ENCODE peak calls at places on chromosomes 7 and 10, in ten cellular contexts. One of them, this sample, is unnamed.
A peak's percentile ranks its signal among the peaks of the same experiment; 100 is the strongest.

GRCh38 chr10:69139961-69140360 is 16.0 kb downstream of the VPS26A start:
- DNase-seq in fibroblast of lung: no peak
- DNase-seq in AG10803: no peak
- DNase-seq in fibroblast of pulmonary artery: no peak
- DNase-seq in uterus: no peak
- DNase-seq in kidney: no peak
- DNase-seq in prostate gland: no peak
- DNase-seq in AG09309: no peak
- DNase-seq in psoas muscle: no peak
- DNase-seq in spleen: no peak
- DNase-seq in this sample: no peak

GRCh38 chr10:3397231-3397630 is 224.6 kb upstream of the PITRM1 start:
- DNase-seq in prostate gland: no peak
- DNase-seq in spleen: no peak
- DNase-seq in fibroblast of pulmonary artery: no peak
- DNase-seq in AG10803: no peak
- DNase-seq in psoas muscle: no peak
- DNase-seq in uterus: no peak
- DNase-seq in fibroblast of lung: no peak
- DNase-seq in AG09309: no peak
- DNase-seq in kidney: no peak
- DNase-seq in this sample: no peak

GRCh38 chr7:34281260-34281659 is 375.9 kb downstream of the BMPER start:
- DNase-seq in AG09309: no peak
- DNase-seq in kidney: no peak
- DNase-seq in AG10803: peak; percentile 3
- DNase-seq in spleen: no peak
- DNase-seq in fibroblast of lung: no peak
- DNase-seq in psoas muscle: no peak
- DNase-seq in prostate gland: no peak
- DNase-seq in fibroblast of pulmonary artery: no peak
- DNase-seq in uterus: no peak
- DNase-seq in this sample: no peak

GRCh38 chr10:77606751-77607150 is 30.9 kb downstream of the KCNMA1 start:
- DNase-seq in uterus: no peak
- DNase-seq in prostate gland: no peak
- DNase-seq in spleen: no peak
- DNase-seq in AG09309: no peak
- DNase-seq in fibroblast of pulmonary artery: no peak
- DNase-seq in psoas muscle: no peak
- DNase-seq in fibroblast of lung: no peak
- DNase-seq in AG10803: no peak
- DNase-seq in kidney: no peak
- DNase-seq in this sample: peak; percentile 43

GRCh38 chr10:4249841-4250496 is 465.0 kb upstream of the KLF6 start:
- DNase-seq in prostate gland: no peak
- DNase-seq in spleen: no peak
- DNase-seq in psoas muscle: no peak
- DNase-seq in fibroblast of lung: no peak
- DNase-seq in AG09309: no peak
- DNase-seq in AG10803: no peak
- DNase-seq in fibroblast of pulmonary artery: no peak
- DNase-seq in uterus: no peak
- DNase-seq in kidney: no peak
- DNase-seq in this sample: no peak

GRCh38 chr10:32070645-32071044 is 14.4 kb upstream of the KIF5B start:
- DNase-seq in uterus: no peak
- DNase-seq in AG10803: no peak
- DNase-seq in fibroblast of pulmonary artery: no peak
- DNase-seq in fibroblast of lung: no peak
- DNase-seq in kidney: no peak
- DNase-seq in AG09309: no peak
- DNase-seq in spleen: no peak
- DNase-seq in prostate gland: no peak
- DNase-seq in psoas muscle: no peak
- DNase-seq in this sample: no peak

GRCh38 chr7:13577566-13578145 is 411.8 kb downstream of the ETV1 start:
- DNase-seq in AG09309: no peak
- DNase-seq in fibroblast of pulmonary artery: no peak
- DNase-seq in prostate gland: no peak
- DNase-seq in kidney: no peak
- DNase-seq in spleen: no peak
- DNase-seq in uterus: no peak
- DNase-seq in psoas muscle: no peak
- DNase-seq in fibroblast of lung: no peak
- DNase-seq in AG10803: no peak
- DNase-seq in this sample: no peak

GRCh38 chr10:93468532-93469213 is 13.5 kb downstream of the MYOF start:
- DNase-seq in spleen: no peak
- DNase-seq in AG10803: peak; percentile 92
- DNase-seq in fibroblast of lung: peak; percentile 93
- DNase-seq in prostate gland: no peak
- DNase-seq in AG09309: no peak
- DNase-seq in uterus: peak; percentile 50
- DNase-seq in fibroblast of pulmonary artery: peak; percentile 91
- DNase-seq in psoas muscle: peak; percentile 20
- DNase-seq in kidney: no peak
- DNase-seq in this sample: no peak

GRCh38 chr10:72254891-72255568 is 18.7 kb upstream of the DDIT4 start:
- DNase-seq in fibroblast of lung: peak; percentile 95
- DNase-seq in kidney: peak; percentile 96
- DNase-seq in fibroblast of pulmonary artery: peak; percentile 87
- DNase-seq in prostate gland: peak; percentile 94
- DNase-seq in spleen: peak; percentile 92
- DNase-seq in psoas muscle: peak; percentile 92
- DNase-seq in AG10803: peak; percentile 70
- DNase-seq in uterus: peak; percentile 91
- DNase-seq in AG09309: no peak
- DNase-seq in this sample: peak; percentile 91

GRCh38 chr7:149369497-149369896 is 91.4 kb downstream of the ZNF777 start:
- DNase-seq in AG09309: no peak
- DNase-seq in prostate gland: peak; percentile 58
- DNase-seq in AG10803: no peak
- DNase-seq in uterus: no peak
- DNase-seq in fibroblast of lung: no peak
- DNase-seq in spleen: no peak
- DNase-seq in kidney: no peak
- DNase-seq in fibroblast of pulmonary artery: no peak
- DNase-seq in psoas muscle: no peak
- DNase-seq in this sample: no peak

GRCh38 chr7:76424413-76425111 is at the start of gene ZP3:
- DNase-seq in psoas muscle: no peak
- DNase-seq in uterus: no peak
- DNase-seq in spleen: peak; percentile 21
- DNase-seq in AG10803: no peak
- DNase-seq in fibroblast of pulmonary artery: no peak
- DNase-seq in prostate gland: no peak
- DNase-seq in fibroblast of lung: no peak
- DNase-seq in kidney: peak; percentile 55
- DNase-seq in AG09309: no peak
- DNase-seq in this sample: peak; percentile 26

GRCh38 chr10:54958844-54959243 is 157.8 kb upstream of the PCDH15 start:
- DNase-seq in psoas muscle: no peak
- DNase-seq in kidney: no peak
- DNase-seq in fibroblast of pulmonary artery: no peak
- DNase-seq in AG09309: no peak
- DNase-seq in spleen: no peak
- DNase-seq in fibroblast of lung: no peak
- DNase-seq in prostate gland: no peak
- DNase-seq in uterus: no peak
- DNase-seq in AG10803: no peak
- DNase-seq in this sample: no peak

GRCh38 chr10:52106895-52107294 is 207.2 kb upstream of the DKK1 start:
- DNase-seq in psoas muscle: no peak
- DNase-seq in kidney: no peak
- DNase-seq in prostate gland: no peak
- DNase-seq in AG10803: no peak
- DNase-seq in fibroblast of pulmonary artery: no peak
- DNase-seq in AG09309: no peak
- DNase-seq in spleen: no peak
- DNase-seq in uterus: no peak
- DNase-seq in fibroblast of lung: peak; percentile 15
- DNase-seq in this sample: peak; percentile 32

GRCh38 chr7:150377116-150377979 is 1.8 kb upstream of the ZNF775 start:
- DNase-seq in spleen: no peak
- DNase-seq in fibroblast of pulmonary artery: no peak
- DNase-seq in prostate gland: no peak
- DNase-seq in psoas muscle: no peak
- DNase-seq in uterus: no peak
- DNase-seq in AG10803: no peak
- DNase-seq in kidney: no peak
- DNase-seq in AG09309: no peak
- DNase-seq in fibroblast of lung: no peak
- DNase-seq in this sample: no peak
- H3K4me3 ChIP-seq in spleen: no peak overlapping the region
- H3K4me3 ChIP-seq in fibroblast of pulmonary artery: no peak overlapping the region
- H3K4me3 ChIP-seq in prostate gland: no peak overlapping the region
- H3K4me3 ChIP-seq in psoas muscle: no peak overlapping the region
- H3K4me3 ChIP-seq in uterus: no peak overlapping the region
- H3K4me3 ChIP-seq in AG10803: no peak overlapping the region
- H3K4me3 ChIP-seq in kidney: no peak overlapping the region
- H3K4me3 ChIP-seq in AG09309: no peak overlapping the region
- H3K4me3 ChIP-seq in fibroblast of lung: no peak overlapping the region
- H3K4me3 ChIP-seq in this sample: no peak overlapping the region

DNA sequence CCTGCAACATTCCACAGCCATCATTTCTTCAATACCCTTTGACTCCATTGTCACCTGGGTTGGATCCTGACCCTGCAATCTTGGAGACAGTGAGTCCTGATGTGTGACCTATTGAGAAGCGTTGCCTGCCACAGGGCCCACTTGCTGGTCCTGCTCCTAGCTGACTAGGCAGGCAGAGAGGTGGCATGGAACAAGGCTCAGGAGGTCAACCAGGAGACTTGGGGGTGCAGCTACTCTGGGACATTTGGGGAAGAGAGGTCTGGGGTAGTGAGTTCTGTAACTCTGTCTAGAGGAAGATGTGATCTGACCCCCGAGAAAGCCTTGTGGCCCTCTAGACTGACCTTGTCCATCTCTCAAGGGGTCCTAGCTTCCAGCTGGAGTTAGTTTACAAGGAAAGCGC is 1.8 kb downstream of the ZMIZ2 start:
- DNase-seq in prostate gland: no peak
- DNase-seq in fibroblast of pulmonary artery: no peak
- DNase-seq in fibroblast of lung: no peak
- DNase-seq in psoas muscle: no peak
- DNase-seq in kidney: peak; percentile 52
- DNase-seq in spleen: peak; percentile 65
- DNase-seq in AG09309: no peak
- DNase-seq in AG10803: no peak
- DNase-seq in uterus: no peak
- DNase-seq in this sample: no peak
- H3K4me3 ChIP-seq in prostate gland: no peak overlapping the region
- H3K4me3 ChIP-seq in fibroblast of pulmonary artery: no peak overlapping the region
- H3K4me3 ChIP-seq in fibroblast of lung: peak overlapping the region; percentile 79
- H3K4me3 ChIP-seq in psoas muscle: no peak overlapping the region
- H3K4me3 ChIP-seq in kidney: peak overlapping the region; percentile 85
- H3K4me3 ChIP-seq in spleen: peak overlapping the region; percentile 77
- H3K4me3 ChIP-seq in AG09309: no peak overlapping the region
- H3K4me3 ChIP-seq in AG10803: no peak overlapping the region
- H3K4me3 ChIP-seq in uterus: no peak overlapping the region
- H3K4me3 ChIP-seq in this sample: no peak overlapping the region

DNA sequence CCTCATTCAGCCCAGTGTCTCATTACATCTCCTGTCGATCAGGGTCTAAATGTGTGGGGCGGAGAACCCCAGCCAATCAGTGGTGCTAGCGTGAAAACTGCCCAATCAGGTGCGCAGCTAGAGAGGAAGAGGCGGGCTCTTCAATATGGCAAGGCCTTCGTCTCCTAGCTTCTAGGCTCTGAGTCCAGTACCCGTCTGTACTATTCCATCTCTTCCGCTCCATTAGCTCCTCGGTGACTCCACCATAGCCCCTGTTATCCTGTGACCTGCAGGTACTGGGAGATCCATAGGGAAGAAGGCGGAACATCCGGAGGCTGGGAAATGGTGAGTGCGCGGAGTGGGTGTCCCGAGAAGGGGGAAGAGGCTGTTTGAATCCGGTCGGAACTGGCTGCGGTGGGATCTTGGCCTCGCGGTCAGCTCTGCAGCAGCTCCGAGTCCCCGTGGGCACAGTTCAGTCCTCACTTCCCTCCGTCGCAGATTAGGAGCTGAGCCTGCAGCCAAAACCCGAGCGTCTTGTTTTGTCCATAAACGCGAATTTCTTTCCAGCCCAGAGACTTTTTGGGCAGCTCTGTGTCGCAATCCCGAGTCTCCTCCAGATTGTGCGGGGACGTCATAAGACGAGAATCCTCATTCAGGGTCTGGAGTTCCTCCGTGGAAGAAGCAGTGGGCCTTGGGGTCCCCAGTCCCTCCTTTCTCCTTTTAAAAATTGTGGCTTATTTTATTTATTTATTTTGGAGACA is at the start of gene ZNF727:
- DNase-seq in spleen: peak; percentile 74
- DNase-seq in fibroblast of pulmonary artery: no peak
- DNase-seq in AG10803: no peak
- DNase-seq in prostate gland: peak; percentile 58
- DNase-seq in kidney: no peak
- DNase-seq in psoas muscle: peak; percentile 75
- DNase-seq in AG09309: no peak
- DNase-seq in uterus: peak; percentile 81
- DNase-seq in fibroblast of lung: no peak
- DNase-seq in this sample: no peak
- H3K4me3 ChIP-seq in spleen: peak within 1 kb of the TSS; percentile 33
- H3K4me3 ChIP-seq in fibroblast of pulmonary artery: no peak within 1 kb of the TSS
- H3K4me3 ChIP-seq in AG10803: no peak within 1 kb of the TSS
- H3K4me3 ChIP-seq in prostate gland: peak within 1 kb of the TSS; percentile 31
- H3K4me3 ChIP-seq in kidney: peak within 1 kb of the TSS; percentile 79
- H3K4me3 ChIP-seq in psoas muscle: peak within 1 kb of the TSS; percentile 73
- H3K4me3 ChIP-seq in AG09309: no peak within 1 kb of the TSS
- H3K4me3 ChIP-seq in uterus: peak within 1 kb of the TSS; percentile 82
- H3K4me3 ChIP-seq in fibroblast of lung: no peak within 1 kb of the TSS
- H3K4me3 ChIP-seq in this sample: no peak within 1 kb of the TSS

GRCh38 chr10:119962837-119963236 is 70.3 kb downstream of the SEC23IP start:
- DNase-seq in AG09309: no peak
- DNase-seq in psoas muscle: no peak
- DNase-seq in uterus: no peak
- DNase-seq in spleen: no peak
- DNase-seq in fibroblast of lung: no peak
- DNase-seq in AG10803: no peak
- DNase-seq in prostate gland: no peak
- DNase-seq in kidney: no peak
- DNase-seq in fibroblast of pulmonary artery: no peak
- DNase-seq in this sample: no peak

GRCh38 chr10:119970107-119970506 is 77.6 kb downstream of the SEC23IP start:
- DNase-seq in kidney: no peak
- DNase-seq in uterus: no peak
- DNase-seq in spleen: no peak
- DNase-seq in psoas muscle: no peak
- DNase-seq in AG09309: no peak
- DNase-seq in fibroblast of pulmonary artery: no peak
- DNase-seq in AG10803: no peak
- DNase-seq in prostate gland: no peak
- DNase-seq in fibroblast of lung: no peak
- DNase-seq in this sample: no peak

DNA sequence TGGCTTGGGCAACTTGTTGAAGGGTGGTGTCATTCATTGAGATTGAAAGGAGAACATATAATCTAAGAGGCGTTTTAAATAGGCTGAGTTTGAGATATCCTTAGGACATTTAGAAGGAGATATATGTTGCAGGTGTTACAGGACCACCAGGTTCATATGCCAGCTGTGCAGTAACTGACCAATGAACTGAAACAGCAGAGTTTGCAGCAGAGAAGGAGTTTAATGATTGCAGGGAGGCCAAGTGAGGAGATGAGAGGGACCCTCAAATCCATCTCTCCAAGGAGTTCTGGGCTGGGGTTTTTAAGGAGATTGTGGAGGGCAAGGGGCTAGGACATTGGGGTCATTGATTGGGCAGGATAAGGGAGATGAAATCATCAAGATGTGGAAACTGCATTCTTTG is 74.5 kb downstream of the SEC23IP start:
- DNase-seq in uterus: no peak
- DNase-seq in fibroblast of lung: no peak
- DNase-seq in prostate gland: no peak
- DNase-seq in psoas muscle: no peak
- DNase-seq in fibroblast of pulmonary artery: no peak
- DNase-seq in AG09309: no peak
- DNase-seq in spleen: no peak
- DNase-seq in AG10803: no peak
- DNase-seq in kidney: no peak
- DNase-seq in this sample: no peak
- H3K4me3 ChIP-seq in uterus: no peak overlapping the region
- H3K4me3 ChIP-seq in fibroblast of lung: no peak overlapping the region
- H3K4me3 ChIP-seq in prostate gland: no peak overlapping the region
- H3K4me3 ChIP-seq in psoas muscle: no peak overlapping the region
- H3K4me3 ChIP-seq in fibroblast of pulmonary artery: no peak overlapping the region
- H3K4me3 ChIP-seq in AG09309: no peak overlapping the region
- H3K4me3 ChIP-seq in spleen: no peak overlapping the region
- H3K4me3 ChIP-seq in AG10803: no peak overlapping the region
- H3K4me3 ChIP-seq in kidney: no peak overlapping the region
- H3K4me3 ChIP-seq in this sample: no peak overlapping the region